ENCODE peak calls at places on chromosomes 11 and 22, in six cellular contexts. One of them, this sample, is unnamed.

GRCh38 chr11:95081412-95081811 is 8.2 kb upstream of the ENDOD1 start:
- ATAC-seq in natural killer cell: no peak
- ATAC-seq in stimulated activated naive CD8-positive, alpha-beta T cell treated with anti-CD3 and anti-CD28 coated beads, Interleukin-15, amount 100 ng/mL, for 72 hours: no peak
- ATAC-seq in CD8-positive, alpha-beta T cell: no peak
- ATAC-seq in activated naive CD8-positive, alpha-beta T cell treated with anti-CD3 and anti-CD28 coated beads, Interleukin-2, amount 10 ng/mL, durations not matched to agents 7 days and 5 days: no peak
- ATAC-seq in activated CD8-positive, alpha-beta memory T cell treated with anti-CD3 and anti-CD28 coated beads, Interleukin-2, amount 10 ng/mL, durations not matched to agents 7 days and 5 days: no peak
- ATAC-seq in this sample: no peak

GRCh38 chr22:22674473-22674872 is 30.1 kb downstream of the GGTLC2 start:
- ATAC-seq in activated naive CD8-positive, alpha-beta T cell treated with anti-CD3 and anti-CD28 coated beads, Interleukin-2, amount 10 ng/mL, durations not matched to agents 7 days and 5 days: no peak
- ATAC-seq in CD8-positive, alpha-beta T cell: no peak
- ATAC-seq in natural killer cell: no peak
- ATAC-seq in stimulated activated naive CD8-positive, alpha-beta T cell treated with anti-CD3 and anti-CD28 coated beads, Interleukin-15, amount 100 ng/mL, for 72 hours: no peak
- ATAC-seq in activated CD8-positive, alpha-beta memory T cell treated with anti-CD3 and anti-CD28 coated beads, Interleukin-2, amount 10 ng/mL, durations not matched to agents 7 days and 5 days: no peak
- ATAC-seq in this sample: no peak

GRCh38 chr22:36743591-36744412 is 32.1 kb downstream of the IFT27 start:
- ATAC-seq in activated naive CD8-positive, alpha-beta T cell treated with anti-CD3 and anti-CD28 coated beads, Interleukin-2, amount 10 ng/mL, durations not matched to agents 7 days and 5 days: no peak
- ATAC-seq in natural killer cell: no peak
- ATAC-seq in activated CD8-positive, alpha-beta memory T cell treated with anti-CD3 and anti-CD28 coated beads, Interleukin-2, amount 10 ng/mL, durations not matched to agents 7 days and 5 days: no peak
- ATAC-seq in stimulated activated naive CD8-positive, alpha-beta T cell treated with anti-CD3 and anti-CD28 coated beads, Interleukin-15, amount 100 ng/mL, for 72 hours: no peak
- ATAC-seq in CD8-positive, alpha-beta T cell: no peak
- ATAC-seq in this sample: no peak

GRCh38 chr22:32712644-32713355 is 88.7 kb upstream of the TIMP3 start:
- ATAC-seq in activated naive CD8-positive, alpha-beta T cell treated with anti-CD3 and anti-CD28 coated beads, Interleukin-2, amount 10 ng/mL, durations not matched to agents 7 days and 5 days: no peak
- ATAC-seq in stimulated activated naive CD8-positive, alpha-beta T cell treated with anti-CD3 and anti-CD28 coated beads, Interleukin-15, amount 100 ng/mL, for 72 hours: no peak
- ATAC-seq in activated CD8-positive, alpha-beta memory T cell treated with anti-CD3 and anti-CD28 coated beads, Interleukin-2, amount 10 ng/mL, durations not matched to agents 7 days and 5 days: no peak
- ATAC-seq in natural killer cell: no peak
- ATAC-seq in CD8-positive, alpha-beta T cell: no peak
- ATAC-seq in this sample: no peak

GRCh38 chr11:134021326-134021725 is 47.5 kb upstream of the JAM3 start:
- ATAC-seq in natural killer cell: no peak
- ATAC-seq in activated CD8-positive, alpha-beta memory T cell treated with anti-CD3 and anti-CD28 coated beads, Interleukin-2, amount 10 ng/mL, durations not matched to agents 7 days and 5 days: no peak
- ATAC-seq in activated naive CD8-positive, alpha-beta T cell treated with anti-CD3 and anti-CD28 coated beads, Interleukin-2, amount 10 ng/mL, durations not matched to agents 7 days and 5 days: no peak
- ATAC-seq in stimulated activated naive CD8-positive, alpha-beta T cell treated with anti-CD3 and anti-CD28 coated beads, Interleukin-15, amount 100 ng/mL, for 72 hours: no peak
- ATAC-seq in CD8-positive, alpha-beta T cell: no peak
- ATAC-seq in this sample: no peak

GRCh38 chr22:27666272-27666997 is 135.1 kb downstream of the MN1 start:
- ATAC-seq in natural killer cell: no peak
- ATAC-seq in activated naive CD8-positive, alpha-beta T cell treated with anti-CD3 and anti-CD28 coated beads, Interleukin-2, amount 10 ng/mL, durations not matched to agents 7 days and 5 days: no peak
- ATAC-seq in stimulated activated naive CD8-positive, alpha-beta T cell treated with anti-CD3 and anti-CD28 coated beads, Interleukin-15, amount 100 ng/mL, for 72 hours: no peak
- ATAC-seq in activated CD8-positive, alpha-beta memory T cell treated with anti-CD3 and anti-CD28 coated beads, Interleukin-2, amount 10 ng/mL, durations not matched to agents 7 days and 5 days: no peak
- ATAC-seq in CD8-positive, alpha-beta T cell: no peak
- ATAC-seq in this sample: no peak

GRCh38 chr11:67649634-67650540 is 643 bp downstream of the ACY3 start:
- ATAC-seq in stimulated activated naive CD8-positive, alpha-beta T cell treated with anti-CD3 and anti-CD28 coated beads, Interleukin-15, amount 100 ng/mL, for 72 hours: no peak
- ATAC-seq in activated naive CD8-positive, alpha-beta T cell treated with anti-CD3 and anti-CD28 coated beads, Interleukin-2, amount 10 ng/mL, durations not matched to agents 7 days and 5 days: peak; percentile 31
- ATAC-seq in natural killer cell: peak; percentile 3
- ATAC-seq in activated CD8-positive, alpha-beta memory T cell treated with anti-CD3 and anti-CD28 coated beads, Interleukin-2, amount 10 ng/mL, durations not matched to agents 7 days and 5 days: peak; percentile 37
- ATAC-seq in CD8-positive, alpha-beta T cell: peak; percentile 11
- ATAC-seq in this sample: no peak

GRCh38 chr11:118633319-118633690 is 25.9 kb downstream of the PHLDB1 start:
- ATAC-seq in CD8-positive, alpha-beta T cell: no peak
- ATAC-seq in activated naive CD8-positive, alpha-beta T cell treated with anti-CD3 and anti-CD28 coated beads, Interleukin-2, amount 10 ng/mL, durations not matched to agents 7 days and 5 days: no peak
- ATAC-seq in natural killer cell: no peak
- ATAC-seq in activated CD8-positive, alpha-beta memory T cell treated with anti-CD3 and anti-CD28 coated beads, Interleukin-2, amount 10 ng/mL, durations not matched to agents 7 days and 5 days: no peak
- ATAC-seq in stimulated activated naive CD8-positive, alpha-beta T cell treated with anti-CD3 and anti-CD28 coated beads, Interleukin-15, amount 100 ng/mL, for 72 hours: no peak
- ATAC-seq in this sample: no peak

GRCh38 chr11:13012037-13012693 is 3.0 kb downstream of the RASSF10 start:
- ATAC-seq in activated CD8-positive, alpha-beta memory T cell treated with anti-CD3 and anti-CD28 coated beads, Interleukin-2, amount 10 ng/mL, durations not matched to agents 7 days and 5 days: no peak
- ATAC-seq in natural killer cell: no peak
- ATAC-seq in activated naive CD8-positive, alpha-beta T cell treated with anti-CD3 and anti-CD28 coated beads, Interleukin-2, amount 10 ng/mL, durations not matched to agents 7 days and 5 days: no peak
- ATAC-seq in CD8-positive, alpha-beta T cell: no peak
- ATAC-seq in stimulated activated naive CD8-positive, alpha-beta T cell treated with anti-CD3 and anti-CD28 coated beads, Interleukin-15, amount 100 ng/mL, for 72 hours: no peak
- ATAC-seq in this sample: no peak

GRCh38 chr11:33941637-33942160 is 49.8 kb upstream of the LMO2 start:
- ATAC-seq in activated naive CD8-positive, alpha-beta T cell treated with anti-CD3 and anti-CD28 coated beads, Interleukin-2, amount 10 ng/mL, durations not matched to agents 7 days and 5 days: no peak
- ATAC-seq in stimulated activated naive CD8-positive, alpha-beta T cell treated with anti-CD3 and anti-CD28 coated beads, Interleukin-15, amount 100 ng/mL, for 72 hours: no peak
- ATAC-seq in CD8-positive, alpha-beta T cell: no peak
- ATAC-seq in natural killer cell: no peak
- ATAC-seq in activated CD8-positive, alpha-beta memory T cell treated with anti-CD3 and anti-CD28 coated beads, Interleukin-2, amount 10 ng/mL, durations not matched to agents 7 days and 5 days: no peak
- ATAC-seq in this sample: no peak

GRCh38 chr11:746289-747175 is 732 bp upstream of the TALDO1 start:
- ATAC-seq in stimulated activated naive CD8-positive, alpha-beta T cell treated with anti-CD3 and anti-CD28 coated beads, Interleukin-15, amount 100 ng/mL, for 72 hours: peak; percentile 69
- ATAC-seq in activated naive CD8-positive, alpha-beta T cell treated with anti-CD3 and anti-CD28 coated beads, Interleukin-2, amount 10 ng/mL, durations not matched to agents 7 days and 5 days: peak; percentile 53
- ATAC-seq in natural killer cell: peak; percentile 33
- ATAC-seq in activated CD8-positive, alpha-beta memory T cell treated with anti-CD3 and anti-CD28 coated beads, Interleukin-2, amount 10 ng/mL, durations not matched to agents 7 days and 5 days: peak; percentile 35
- ATAC-seq in CD8-positive, alpha-beta T cell: peak; percentile 43
- ATAC-seq in this sample: peak; percentile 47

GRCh38 chr22:20038574-20038973 is 17.7 kb downstream of the TANGO2 start:
- ATAC-seq in activated CD8-positive, alpha-beta memory T cell treated with anti-CD3 and anti-CD28 coated beads, Interleukin-2, amount 10 ng/mL, durations not matched to agents 7 days and 5 days: no peak
- ATAC-seq in CD8-positive, alpha-beta T cell: no peak
- ATAC-seq in activated naive CD8-positive, alpha-beta T cell treated with anti-CD3 and anti-CD28 coated beads, Interleukin-2, amount 10 ng/mL, durations not matched to agents 7 days and 5 days: no peak
- ATAC-seq in natural killer cell: no peak
- ATAC-seq in stimulated activated naive CD8-positive, alpha-beta T cell treated with anti-CD3 and anti-CD28 coated beads, Interleukin-15, amount 100 ng/mL, for 72 hours: no peak
- ATAC-seq in this sample: no peak

GRCh38 chr22:37509026-37509886 is 10.0 kb downstream of the CARD10 start:
- ATAC-seq in natural killer cell: no peak
- ATAC-seq in activated naive CD8-positive, alpha-beta T cell treated with anti-CD3 and anti-CD28 coated beads, Interleukin-2, amount 10 ng/mL, durations not matched to agents 7 days and 5 days: no peak
- ATAC-seq in stimulated activated naive CD8-positive, alpha-beta T cell treated with anti-CD3 and anti-CD28 coated beads, Interleukin-15, amount 100 ng/mL, for 72 hours: no peak
- ATAC-seq in activated CD8-positive, alpha-beta memory T cell treated with anti-CD3 and anti-CD28 coated beads, Interleukin-2, amount 10 ng/mL, durations not matched to agents 7 days and 5 days: no peak
- ATAC-seq in CD8-positive, alpha-beta T cell: no peak
- ATAC-seq in this sample: no peak

GRCh38 chr11:123475478-123475877 is 45.4 kb downstream of the GRAMD1B start:
- ATAC-seq in stimulated activated naive CD8-positive, alpha-beta T cell treated with anti-CD3 and anti-CD28 coated beads, Interleukin-15, amount 100 ng/mL, for 72 hours: no peak
- ATAC-seq in activated CD8-positive, alpha-beta memory T cell treated with anti-CD3 and anti-CD28 coated beads, Interleukin-2, amount 10 ng/mL, durations not matched to agents 7 days and 5 days: no peak
- ATAC-seq in natural killer cell: no peak
- ATAC-seq in CD8-positive, alpha-beta T cell: no peak
- ATAC-seq in activated naive CD8-positive, alpha-beta T cell treated with anti-CD3 and anti-CD28 coated beads, Interleukin-2, amount 10 ng/mL, durations not matched to agents 7 days and 5 days: no peak
- ATAC-seq in this sample: no peak

GRCh38 chr11:43504316-43504950 is 145.7 kb downstream of the TTC17 start:
- ATAC-seq in stimulated activated naive CD8-positive, alpha-beta T cell treated with anti-CD3 and anti-CD28 coated beads, Interleukin-15, amount 100 ng/mL, for 72 hours: peak; percentile 65
- ATAC-seq in activated CD8-positive, alpha-beta memory T cell treated with anti-CD3 and anti-CD28 coated beads, Interleukin-2, amount 10 ng/mL, durations not matched to agents 7 days and 5 days: no peak
- ATAC-seq in CD8-positive, alpha-beta T cell: no peak
- ATAC-seq in activated naive CD8-positive, alpha-beta T cell treated with anti-CD3 and anti-CD28 coated beads, Interleukin-2, amount 10 ng/mL, durations not matched to agents 7 days and 5 days: no peak
- ATAC-seq in natural killer cell: no peak
- ATAC-seq in this sample: no peak

GRCh38 chr11:14189874-14190273 is 169.1 kb downstream of the RRAS2 start:
- ATAC-seq in stimulated activated naive CD8-positive, alpha-beta T cell treated with anti-CD3 and anti-CD28 coated beads, Interleukin-15, amount 100 ng/mL, for 72 hours: no peak
- ATAC-seq in activated naive CD8-positive, alpha-beta T cell treated with anti-CD3 and anti-CD28 coated beads, Interleukin-2, amount 10 ng/mL, durations not matched to agents 7 days and 5 days: no peak
- ATAC-seq in activated CD8-positive, alpha-beta memory T cell treated with anti-CD3 and anti-CD28 coated beads, Interleukin-2, amount 10 ng/mL, durations not matched to agents 7 days and 5 days: no peak
- ATAC-seq in natural killer cell: no peak
- ATAC-seq in CD8-positive, alpha-beta T cell: no peak
- ATAC-seq in this sample: no peak

GRCh38 chr11:126840975-126841374 is 159.6 kb downstream of the KIRREL3 start:
- ATAC-seq in activated naive CD8-positive, alpha-beta T cell treated with anti-CD3 and anti-CD28 coated beads, Interleukin-2, amount 10 ng/mL, durations not matched to agents 7 days and 5 days: no peak
- ATAC-seq in stimulated activated naive CD8-positive, alpha-beta T cell treated with anti-CD3 and anti-CD28 coated beads, Interleukin-15, amount 100 ng/mL, for 72 hours: no peak
- ATAC-seq in CD8-positive, alpha-beta T cell: no peak
- ATAC-seq in natural killer cell: no peak
- ATAC-seq in activated CD8-positive, alpha-beta memory T cell treated with anti-CD3 and anti-CD28 coated beads, Interleukin-2, amount 10 ng/mL, durations not matched to agents 7 days and 5 days: no peak
- ATAC-seq in this sample: no peak

GRCh38 chr11:128472128-128473110 is 114.9 kb downstream of the ETS1 start:
- ATAC-seq in activated CD8-positive, alpha-beta memory T cell treated with anti-CD3 and anti-CD28 coated beads, Interleukin-2, amount 10 ng/mL, durations not matched to agents 7 days and 5 days: peak; percentile 69
- ATAC-seq in activated naive CD8-positive, alpha-beta T cell treated with anti-CD3 and anti-CD28 coated beads, Interleukin-2, amount 10 ng/mL, durations not matched to agents 7 days and 5 days: peak; percentile 49
- ATAC-seq in stimulated activated naive CD8-positive, alpha-beta T cell treated with anti-CD3 and anti-CD28 coated beads, Interleukin-15, amount 100 ng/mL, for 72 hours: peak; percentile 71
- ATAC-seq in CD8-positive, alpha-beta T cell: peak; percentile 33
- ATAC-seq in natural killer cell: peak; percentile 53
- ATAC-seq in this sample: peak; percentile 74

GRCh38 chr22:38655532-38656255 is 498 bp downstream of the FAM227A start:
- ATAC-seq in stimulated activated naive CD8-positive, alpha-beta T cell treated with anti-CD3 and anti-CD28 coated beads, Interleukin-15, amount 100 ng/mL, for 72 hours: no peak
- ATAC-seq in activated CD8-positive, alpha-beta memory T cell treated with anti-CD3 and anti-CD28 coated beads, Interleukin-2, amount 10 ng/mL, durations not matched to agents 7 days and 5 days: no peak
- ATAC-seq in natural killer cell: no peak
- ATAC-seq in CD8-positive, alpha-beta T cell: no peak
- ATAC-seq in activated naive CD8-positive, alpha-beta T cell treated with anti-CD3 and anti-CD28 coated beads, Interleukin-2, amount 10 ng/mL, durations not matched to agents 7 days and 5 days: no peak
- ATAC-seq in this sample: no peak

GRCh38 chr11:64232182-64233018 is 2.0 kb upstream of the VEGFB start:
- ATAC-seq in activated naive CD8-positive, alpha-beta T cell treated with anti-CD3 and anti-CD28 coated beads, Interleukin-2, amount 10 ng/mL, durations not matched to agents 7 days and 5 days: no peak
- ATAC-seq in stimulated activated naive CD8-positive, alpha-beta T cell treated with anti-CD3 and anti-CD28 coated beads, Interleukin-15, amount 100 ng/mL, for 72 hours: no peak
- ATAC-seq in activated CD8-positive, alpha-beta memory T cell treated with anti-CD3 and anti-CD28 coated beads, Interleukin-2, amount 10 ng/mL, durations not matched to agents 7 days and 5 days: no peak
- ATAC-seq in natural killer cell: no peak
- ATAC-seq in CD8-positive, alpha-beta T cell: no peak
- ATAC-seq in this sample: no peak

GRCh38 chr22:19139001-19139356 is 5.5 kb downstream of the ESS2 start:
- ATAC-seq in activated CD8-positive, alpha-beta memory T cell treated with anti-CD3 and anti-CD28 coated beads, Interleukin-2, amount 10 ng/mL, durations not matched to agents 7 days and 5 days: no peak
- ATAC-seq in natural killer cell: no peak
- ATAC-seq in CD8-positive, alpha-beta T cell: no peak
- ATAC-seq in activated naive CD8-positive, alpha-beta T cell treated with anti-CD3 and anti-CD28 coated beads, Interleukin-2, amount 10 ng/mL, durations not matched to agents 7 days and 5 days: no peak
- ATAC-seq in stimulated activated naive CD8-positive, alpha-beta T cell treated with anti-CD3 and anti-CD28 coated beads, Interleukin-15, amount 100 ng/mL, for 72 hours: no peak
- ATAC-seq in this sample: no peak

GRCh38 chr22:35305525-35306070 is 5.9 kb downstream of the TOM1 start:
- ATAC-seq in stimulated activated naive CD8-positive, alpha-beta T cell treated with anti-CD3 and anti-CD28 coated beads, Interleukin-15, amount 100 ng/mL, for 72 hours: no peak
- ATAC-seq in natural killer cell: no peak
- ATAC-seq in CD8-positive, alpha-beta T cell: no peak
- ATAC-seq in activated naive CD8-positive, alpha-beta T cell treated with anti-CD3 and anti-CD28 coated beads, Interleukin-2, amount 10 ng/mL, durations not matched to agents 7 days and 5 days: no peak
- ATAC-seq in activated CD8-positive, alpha-beta memory T cell treated with anti-CD3 and anti-CD28 coated beads, Interleukin-2, amount 10 ng/mL, durations not matched to agents 7 days and 5 days: no peak
- ATAC-seq in this sample: no peak

GRCh38 chr11:27024865-27025264 is 15.8 kb upstream of the BBOX1 start:
- ATAC-seq in natural killer cell: no peak
- ATAC-seq in activated CD8-positive, alpha-beta memory T cell treated with anti-CD3 and anti-CD28 coated beads, Interleukin-2, amount 10 ng/mL, durations not matched to agents 7 days and 5 days: no peak
- ATAC-seq in CD8-positive, alpha-beta T cell: no peak
- ATAC-seq in activated naive CD8-positive, alpha-beta T cell treated with anti-CD3 and anti-CD28 coated beads, Interleukin-2, amount 10 ng/mL, durations not matched to agents 7 days and 5 days: no peak
- ATAC-seq in stimulated activated naive CD8-positive, alpha-beta T cell treated with anti-CD3 and anti-CD28 coated beads, Interleukin-15, amount 100 ng/mL, for 72 hours: no peak
- ATAC-seq in this sample: no peak

GRCh38 chr22:37638351-37639069 is 959 bp upstream of the SH3BP1 start:
- ATAC-seq in CD8-positive, alpha-beta T cell: peak; percentile 32
- ATAC-seq in activated CD8-positive, alpha-beta memory T cell treated with anti-CD3 and anti-CD28 coated beads, Interleukin-2, amount 10 ng/mL, durations not matched to agents 7 days and 5 days: peak; percentile 47
- ATAC-seq in activated naive CD8-positive, alpha-beta T cell treated with anti-CD3 and anti-CD28 coated beads, Interleukin-2, amount 10 ng/mL, durations not matched to agents 7 days and 5 days: peak; percentile 24
- ATAC-seq in natural killer cell: peak; percentile 57
- ATAC-seq in stimulated activated naive CD8-positive, alpha-beta T cell treated with anti-CD3 and anti-CD28 coated beads, Interleukin-15, amount 100 ng/mL, for 72 hours: peak; percentile 15
- ATAC-seq in this sample: peak; percentile 16

GRCh38 chr11:130042093-130042591 is 27.6 kb upstream of the APLP2 start:
- ATAC-seq in CD8-positive, alpha-beta T cell: no peak
- ATAC-seq in natural killer cell: peak; percentile 35
- ATAC-seq in stimulated activated naive CD8-positive, alpha-beta T cell treated with anti-CD3 and anti-CD28 coated beads, Interleukin-15, amount 100 ng/mL, for 72 hours: no peak
- ATAC-seq in activated CD8-positive, alpha-beta memory T cell treated with anti-CD3 and anti-CD28 coated beads, Interleukin-2, amount 10 ng/mL, durations not matched to agents 7 days and 5 days: no peak
- ATAC-seq in activated naive CD8-positive, alpha-beta T cell treated with anti-CD3 and anti-CD28 coated beads, Interleukin-2, amount 10 ng/mL, durations not matched to agents 7 days and 5 days: no peak
- ATAC-seq in this sample: no peak

GRCh38 chr11:30919389-30920172 is 333.4 kb upstream of the MPPED2 start:
- ATAC-seq in natural killer cell: no peak
- ATAC-seq in activated naive CD8-positive, alpha-beta T cell treated with anti-CD3 and anti-CD28 coated beads, Interleukin-2, amount 10 ng/mL, durations not matched to agents 7 days and 5 days: no peak
- ATAC-seq in stimulated activated naive CD8-positive, alpha-beta T cell treated with anti-CD3 and anti-CD28 coated beads, Interleukin-15, amount 100 ng/mL, for 72 hours: no peak
- ATAC-seq in activated CD8-positive, alpha-beta memory T cell treated with anti-CD3 and anti-CD28 coated beads, Interleukin-2, amount 10 ng/mL, durations not matched to agents 7 days and 5 days: no peak
- ATAC-seq in CD8-positive, alpha-beta T cell: no peak
- ATAC-seq in this sample: peak; percentile 39

GRCh38 chr22:41557401-41558240 is 3.2 kb upstream of the CSDC2 start:
- ATAC-seq in stimulated activated naive CD8-positive, alpha-beta T cell treated with anti-CD3 and anti-CD28 coated beads, Interleukin-15, amount 100 ng/mL, for 72 hours: peak; percentile 45
- ATAC-seq in activated CD8-positive, alpha-beta memory T cell treated with anti-CD3 and anti-CD28 coated beads, Interleukin-2, amount 10 ng/mL, durations not matched to agents 7 days and 5 days: peak; percentile 10
- ATAC-seq in natural killer cell: no peak
- ATAC-seq in CD8-positive, alpha-beta T cell: no peak
- ATAC-seq in activated naive CD8-positive, alpha-beta T cell treated with anti-CD3 and anti-CD28 coated beads, Interleukin-2, amount 10 ng/mL, durations not matched to agents 7 days and 5 days: no peak
- ATAC-seq in this sample: peak; percentile 80

GRCh38 chr22:24768537-24769374 is 5.8 kb downstream of the PIWIL3 start:
- ATAC-seq in activated CD8-positive, alpha-beta memory T cell treated with anti-CD3 and anti-CD28 coated beads, Interleukin-2, amount 10 ng/mL, durations not matched to agents 7 days and 5 days: peak; percentile 65
- ATAC-seq in stimulated activated naive CD8-positive, alpha-beta T cell treated with anti-CD3 and anti-CD28 coated beads, Interleukin-15, amount 100 ng/mL, for 72 hours: no peak
- ATAC-seq in natural killer cell: no peak
- ATAC-seq in CD8-positive, alpha-beta T cell: no peak
- ATAC-seq in activated naive CD8-positive, alpha-beta T cell treated with anti-CD3 and anti-CD28 coated beads, Interleukin-2, amount 10 ng/mL, durations not matched to agents 7 days and 5 days: peak; percentile 60
- ATAC-seq in this sample: peak; percentile 68